ENCODE peak calls at places on chromosomes 2 and 18, in ten cellular contexts. One of them, this sample, is unnamed.

GRCh38 chr2:152342259-152343046 is 7.5 kb downstream of the FMNL2 start:
- DNase-seq in stimulated activated naive CD4-positive, alpha-beta T cell: no peak
- DNase-seq in upper lobe of right lung: no peak
- DNase-seq in naive thymus-derived CD8-positive, alpha-beta T cell: no peak
- DNase-seq in T47D: no peak
- DNase-seq in substantia nigra: no peak
- DNase-seq in NCI-H1092 treated with DMSO at 0.1 percent for 48 hours: no peak
- DNase-seq in activated T-helper 1 cell treated with anti-CD3 and anti-CD28 coated beads, Interleukin-12 subunit alpha, Interleukin-12 subunit beta, Interleukin-2, Interleukin-4 antibody, amounts not matched to agents 30 ng/mL and 10 ng/mL and 1 ng/mL, durations not matched to agents 14 hours and 24 hours and 36 hours: no peak
- DNase-seq in NCI-H774: no peak
- DNase-seq in fibroblast of the aortic adventitia: no peak
- DNase-seq in this sample: no peak

GRCh38 chr2:64017811-64018714 is 1.2 kb downstream of the VPS54 start:
- DNase-seq in stimulated activated naive CD4-positive, alpha-beta T cell: peak; percentile 30
- DNase-seq in upper lobe of right lung: no peak
- DNase-seq in naive thymus-derived CD8-positive, alpha-beta T cell: no peak
- DNase-seq in T47D: peak; percentile 30
- DNase-seq in substantia nigra: no peak
- DNase-seq in NCI-H1092 treated with DMSO at 0.1 percent for 48 hours: peak; percentile 54
- DNase-seq in activated T-helper 1 cell treated with anti-CD3 and anti-CD28 coated beads, Interleukin-12 subunit alpha, Interleukin-12 subunit beta, Interleukin-2, Interleukin-4 antibody, amounts not matched to agents 30 ng/mL and 10 ng/mL and 1 ng/mL, durations not matched to agents 14 hours and 24 hours and 36 hours: no peak
- DNase-seq in NCI-H774: peak; percentile 14
- DNase-seq in fibroblast of the aortic adventitia: peak; percentile 54
- DNase-seq in this sample: peak; percentile 38

GRCh38 chr2:128501022-128501690 is 182.5 kb upstream of the HS6ST1 start:
- DNase-seq in stimulated activated naive CD4-positive, alpha-beta T cell: no peak
- DNase-seq in upper lobe of right lung: no peak
- DNase-seq in naive thymus-derived CD8-positive, alpha-beta T cell: no peak
- DNase-seq in T47D: no peak
- DNase-seq in substantia nigra: no peak
- DNase-seq in NCI-H1092 treated with DMSO at 0.1 percent for 48 hours: no peak
- DNase-seq in activated T-helper 1 cell treated with anti-CD3 and anti-CD28 coated beads, Interleukin-12 subunit alpha, Interleukin-12 subunit beta, Interleukin-2, Interleukin-4 antibody, amounts not matched to agents 30 ng/mL and 10 ng/mL and 1 ng/mL, durations not matched to agents 14 hours and 24 hours and 36 hours: no peak
- DNase-seq in NCI-H774: no peak
- DNase-seq in fibroblast of the aortic adventitia: no peak
- DNase-seq in this sample: no peak

GRCh38 chr18:67410075-67410474 is 106.4 kb downstream of the DSEL start:
- DNase-seq in stimulated activated naive CD4-positive, alpha-beta T cell: no peak
- DNase-seq in upper lobe of right lung: no peak
- DNase-seq in naive thymus-derived CD8-positive, alpha-beta T cell: no peak
- DNase-seq in T47D: no peak
- DNase-seq in substantia nigra: no peak
- DNase-seq in NCI-H1092 treated with DMSO at 0.1 percent for 48 hours: no peak
- DNase-seq in activated T-helper 1 cell treated with anti-CD3 and anti-CD28 coated beads, Interleukin-12 subunit alpha, Interleukin-12 subunit beta, Interleukin-2, Interleukin-4 antibody, amounts not matched to agents 30 ng/mL and 10 ng/mL and 1 ng/mL, durations not matched to agents 14 hours and 24 hours and 36 hours: no peak
- DNase-seq in NCI-H774: no peak
- DNase-seq in fibroblast of the aortic adventitia: no peak
- DNase-seq in this sample: no peak

GRCh38 chr2:227153766-227154486 is 10.1 kb downstream of the COL4A4 start:
- DNase-seq in stimulated activated naive CD4-positive, alpha-beta T cell: no peak
- DNase-seq in upper lobe of right lung: no peak
- DNase-seq in naive thymus-derived CD8-positive, alpha-beta T cell: no peak
- DNase-seq in T47D: no peak
- DNase-seq in substantia nigra: no peak
- DNase-seq in NCI-H1092 treated with DMSO at 0.1 percent for 48 hours: no peak
- DNase-seq in activated T-helper 1 cell treated with anti-CD3 and anti-CD28 coated beads, Interleukin-12 subunit alpha, Interleukin-12 subunit beta, Interleukin-2, Interleukin-4 antibody, amounts not matched to agents 30 ng/mL and 10 ng/mL and 1 ng/mL, durations not matched to agents 14 hours and 24 hours and 36 hours: no peak
- DNase-seq in NCI-H774: no peak
- DNase-seq in fibroblast of the aortic adventitia: peak; percentile 74
- DNase-seq in this sample: peak; percentile 38

GRCh38 chr2:227164745-227165350 is 424 bp downstream of the COL4A3 start:
- DNase-seq in stimulated activated naive CD4-positive, alpha-beta T cell: no peak
- DNase-seq in upper lobe of right lung: peak; percentile 72
- DNase-seq in naive thymus-derived CD8-positive, alpha-beta T cell: no peak
- DNase-seq in T47D: no peak
- DNase-seq in substantia nigra: no peak
- DNase-seq in NCI-H1092 treated with DMSO at 0.1 percent for 48 hours: no peak
- DNase-seq in activated T-helper 1 cell treated with anti-CD3 and anti-CD28 coated beads, Interleukin-12 subunit alpha, Interleukin-12 subunit beta, Interleukin-2, Interleukin-4 antibody, amounts not matched to agents 30 ng/mL and 10 ng/mL and 1 ng/mL, durations not matched to agents 14 hours and 24 hours and 36 hours: no peak
- DNase-seq in NCI-H774: no peak
- DNase-seq in fibroblast of the aortic adventitia: no peak
- DNase-seq in this sample: peak; percentile 29

GRCh38 chr2:233772583-233772982 is 5.5 kb upstream of the MROH2A start:
- DNase-seq in stimulated activated naive CD4-positive, alpha-beta T cell: no peak
- DNase-seq in upper lobe of right lung: no peak
- DNase-seq in naive thymus-derived CD8-positive, alpha-beta T cell: no peak
- DNase-seq in T47D: no peak
- DNase-seq in substantia nigra: no peak
- DNase-seq in NCI-H1092 treated with DMSO at 0.1 percent for 48 hours: no peak
- DNase-seq in activated T-helper 1 cell treated with anti-CD3 and anti-CD28 coated beads, Interleukin-12 subunit alpha, Interleukin-12 subunit beta, Interleukin-2, Interleukin-4 antibody, amounts not matched to agents 30 ng/mL and 10 ng/mL and 1 ng/mL, durations not matched to agents 14 hours and 24 hours and 36 hours: no peak
- DNase-seq in NCI-H774: no peak
- DNase-seq in fibroblast of the aortic adventitia: peak; percentile 34
- DNase-seq in this sample: no peak

GRCh38 chr18:28792404-28793103 is 615.6 kb upstream of the CDH2 start:
- DNase-seq in stimulated activated naive CD4-positive, alpha-beta T cell: no peak
- DNase-seq in upper lobe of right lung: no peak
- DNase-seq in naive thymus-derived CD8-positive, alpha-beta T cell: no peak
- DNase-seq in T47D: no peak
- DNase-seq in substantia nigra: no peak
- DNase-seq in NCI-H1092 treated with DMSO at 0.1 percent for 48 hours: no peak
- DNase-seq in activated T-helper 1 cell treated with anti-CD3 and anti-CD28 coated beads, Interleukin-12 subunit alpha, Interleukin-12 subunit beta, Interleukin-2, Interleukin-4 antibody, amounts not matched to agents 30 ng/mL and 10 ng/mL and 1 ng/mL, durations not matched to agents 14 hours and 24 hours and 36 hours: no peak
- DNase-seq in NCI-H774: no peak
- DNase-seq in fibroblast of the aortic adventitia: no peak
- DNase-seq in this sample: no peak

GRCh38 chr18:12027046-12027445 is 45.7 kb downstream of the IMPA2 start:
- DNase-seq in stimulated activated naive CD4-positive, alpha-beta T cell: no peak
- DNase-seq in upper lobe of right lung: no peak
- DNase-seq in naive thymus-derived CD8-positive, alpha-beta T cell: no peak
- DNase-seq in T47D: no peak
- DNase-seq in substantia nigra: no peak
- DNase-seq in NCI-H1092 treated with DMSO at 0.1 percent for 48 hours: no peak
- DNase-seq in activated T-helper 1 cell treated with anti-CD3 and anti-CD28 coated beads, Interleukin-12 subunit alpha, Interleukin-12 subunit beta, Interleukin-2, Interleukin-4 antibody, amounts not matched to agents 30 ng/mL and 10 ng/mL and 1 ng/mL, durations not matched to agents 14 hours and 24 hours and 36 hours: no peak
- DNase-seq in NCI-H774: no peak
- DNase-seq in fibroblast of the aortic adventitia: no peak
- DNase-seq in this sample: no peak

GRCh38 chr2:73373335-73373734 is 12.3 kb upstream of the ALMS1 start:
- DNase-seq in stimulated activated naive CD4-positive, alpha-beta T cell: no peak
- DNase-seq in upper lobe of right lung: no peak
- DNase-seq in naive thymus-derived CD8-positive, alpha-beta T cell: no peak
- DNase-seq in T47D: no peak
- DNase-seq in substantia nigra: no peak
- DNase-seq in NCI-H1092 treated with DMSO at 0.1 percent for 48 hours: no peak
- DNase-seq in activated T-helper 1 cell treated with anti-CD3 and anti-CD28 coated beads, Interleukin-12 subunit alpha, Interleukin-12 subunit beta, Interleukin-2, Interleukin-4 antibody, amounts not matched to agents 30 ng/mL and 10 ng/mL and 1 ng/mL, durations not matched to agents 14 hours and 24 hours and 36 hours: no peak
- DNase-seq in NCI-H774: no peak
- DNase-seq in fibroblast of the aortic adventitia: no peak
- DNase-seq in this sample: no peak

GRCh38 chr2:48946444-48947048 is 191.0 kb upstream of the LHCGR start:
- DNase-seq in stimulated activated naive CD4-positive, alpha-beta T cell: peak; percentile 52
- DNase-seq in upper lobe of right lung: no peak
- DNase-seq in naive thymus-derived CD8-positive, alpha-beta T cell: no peak
- DNase-seq in T47D: peak; percentile 73
- DNase-seq in substantia nigra: peak; percentile 14
- DNase-seq in NCI-H1092 treated with DMSO at 0.1 percent for 48 hours: peak; percentile 69
- DNase-seq in activated T-helper 1 cell treated with anti-CD3 and anti-CD28 coated beads, Interleukin-12 subunit alpha, Interleukin-12 subunit beta, Interleukin-2, Interleukin-4 antibody, amounts not matched to agents 30 ng/mL and 10 ng/mL and 1 ng/mL, durations not matched to agents 14 hours and 24 hours and 36 hours: peak; percentile 2
- DNase-seq in NCI-H774: peak; percentile 61
- DNase-seq in fibroblast of the aortic adventitia: peak; percentile 42
- DNase-seq in this sample: peak; percentile 39